ENCODE peak calls at places on chromosome 6, in seven cellular contexts. I is T1000, F is nephron progenitor cell, N is LoVo, S is mucosa of gallbladder, U is trophoblast cell, E is non-pigmented ciliary epithelial cell. K is an unnamed sample.

GRCh38 chr6:162442675-162443074 is 284.9 kb downstream of the PRKN start:
- DNase-seq in I (no peak), U (no peak), E (no peak), F (peak), S (no peak), N (no peak), K (no peak)

GRCh38 chr6:14108571-14109410 is 8.8 kb upstream of the CD83 start:
- DNase-seq in U (peak), I (no peak), E (no peak), N (no peak), F (no peak), S (no peak), K (no peak)

GRCh38 chr6:105911106-105911629 is 175.0 kb upstream of the PRDM1 start:
- DNase-seq in F (no peak), S (no peak), E (no peak), N (no peak), U (no peak), I (no peak), K (no peak)

GRCh38 chr6:27865952-27866369 is 46.2 kb downstream of the OR2B2 start:
- DNase-seq in I (no peak), U (no peak), E (no peak), S (no peak), N (peak), F (peak), K (no peak)

GRCh38 chr6:129638055-129639019 is 71.6 kb downstream of the ARHGAP18 start:
- DNase-seq in N (no peak), F (no peak), S (peak), E (peak), I (no peak), U (no peak), K (no peak)

GRCh38 chr6:31368461-31368860 is 11.5 kb upstream of the HLA-B start:
- DNase-seq in U (no peak), I (no peak), S (no peak), N (no peak), E (no peak), F (no peak), K (no peak)

GRCh38 chr6:155448823-155449789 is 6.5 kb downstream of the NOX3 start:
- DNase-seq in U (no peak), F (peak), E (no peak), N (no peak), S (no peak), I (no peak), K (no peak)

GRCh38 chr6:62446647-62447316 is 160.8 kb upstream of the KHDRBS2 start:
- DNase-seq in E (no peak), N (no peak), U (no peak), I (no peak), F (no peak), S (no peak), K (no peak)

GRCh38 chr6:19332806-19333460 is 504.2 kb upstream of the ID4 start:
- DNase-seq in E (no peak), S (no peak), F (no peak), U (no peak), I (no peak), N (no peak), K (no peak)

GRCh38 chr6:14743465-14744211 is 502.2 kb upstream of the JARID2 start:
- DNase-seq in F (no peak), U (peak), I (peak), N (peak), E (peak), S (peak), K (peak)

GRCh38 chr6:161618816-161619454 is 345.1 kb upstream of the AGPAT4 start:
- DNase-seq in I (no peak), S (peak), N (peak), E (peak), U (peak), F (peak), K (peak)

GRCh38 chr6:101851911-101852310 is 458.4 kb downstream of the GRIK2 start:
- DNase-seq in U (no peak), E (no peak), I (no peak), F (no peak), S (no peak), N (no peak), K (no peak)

GRCh38 chr6:93964296-93964695 is 544.9 kb upstream of the EPHA7 start:
- DNase-seq in N (no peak), S (no peak), F (no peak), E (no peak), U (no peak), I (no peak), K (no peak)

GRCh38 chr6:52697903-52698302 is 27.0 kb downstream of the TMEM14A start:
- DNase-seq in N (no peak), F (no peak), S (no peak), E (no peak), I (no peak), U (no peak), K (no peak)

GRCh38 chr6:126180585-126180984 is 159.3 kb upstream of the CENPW start:
- DNase-seq in S (no peak), U (no peak), E (peak), F (no peak), I (no peak), N (peak), K (peak)

GRCh38 chr6:52595796-52596130 is 18.9 kb upstream of the TRAM2 start:
- DNase-seq in E (no peak), I (no peak), N (no peak), S (no peak), U (no peak), F (peak), K (no peak)

GRCh38 chr6:34179106-34179720 is 33.3 kb upstream of the GRM4 start:
- DNase-seq in S (no peak), F (no peak), N (no peak), U (no peak), I (no peak), E (no peak), K (no peak)

GRCh38 chr6:36605560-36606391 is 11.6 kb downstream of the SRSF3 start:
- DNase-seq in N (no peak), U (no peak), E (no peak), S (no peak), I (no peak), F (no peak), K (no peak)

GRCh38 chr6:18139935-18140621 is 14.8 kb downstream of the TPMT start:
- DNase-seq in E (no peak), F (no peak), U (no peak), N (no peak), S (no peak), I (no peak), K (no peak)

GRCh38 chr6:120198033-120198432 is 848.5 kb upstream of the MAN1A1 start:
- DNase-seq in N (no peak), U (no peak), S (no peak), E (peak), I (no peak), F (no peak), K (peak)

GRCh38 chr6:8276148-8276547 is 159.2 kb downstream of the SLC35B3 start:
- DNase-seq in U (no peak), F (no peak), I (no peak), E (no peak), S (no peak), N (no peak), K (no peak)

GRCh38 chr6:90463359-90463758 is 123.5 kb downstream of the MAP3K7 start:
- DNase-seq in F (no peak), I (no peak), N (no peak), E (no peak), S (no peak), U (no peak), K (no peak)

GRCh38 chr6:153059757-153060156 is 57.2 kb upstream of the MTRF1L start:
- DNase-seq in F (no peak), I (no peak), U (no peak), N (no peak), E (no peak), S (no peak), K (peak)

GRCh38 chr6:105282801-105283585 is 103.2 kb upstream of the POPDC3 start:
- DNase-seq in I (no peak), F (no peak), E (no peak), U (no peak), S (no peak), N (no peak), K (no peak)

GRCh38 chr6:133568970-133569889 is 319.7 kb upstream of the TCF21 start:
- DNase-seq in E (peak), S (no peak), I (peak), F (peak), N (peak), U (peak), K (peak)

GRCh38 chr6:42745083-42745637 is 743 bp downstream of the TBCC start:
- DNase-seq in U (peak), N (no peak), I (no peak), E (no peak), F (no peak), S (no peak), K (peak)

GRCh38 chr6:166782541-166782940 is 155.5 kb upstream of the RPS6KA2 start:
- DNase-seq in U (no peak), N (no peak), S (no peak), I (no peak), E (no peak), F (no peak), K (no peak)